ENCODE peak calls at places on chromosome X, in four cellular contexts. C is D341Med, A is G401, S is GM04503. Y is an unnamed sample.

GRCh38 chrX:154436597-154437397 is at the start of gene GDI1:
- DNase-seq in C (peak; percentile 90), A (no peak), S (no peak), Y (peak; percentile 62)

GRCh38 chrX:97158270-97158669 is 274.6 kb downstream of the RPA4 start:
- DNase-seq in C (no peak), A (no peak), S (no peak), Y (no peak)

GRCh38 chrX:111282141-111282540 is 11.9 kb upstream of the CAPN6 start:
- DNase-seq in C (no peak), A (no peak), S (no peak), Y (no peak)

GRCh38 chrX:30561191-30561590 is 16.4 kb downstream of the TASL start:
- DNase-seq in C (no peak), A (no peak), S (no peak), Y (peak; percentile 41)

GRCh38 chrX:96563663-96564062 is 121.0 kb upstream of the DIAPH2 start:
- DNase-seq in C (no peak), A (no peak), S (peak; percentile 47), Y (peak; percentile 81)

GRCh38 chrX:82528525-82528924 is 979.6 kb upstream of the POU3F4 start:
- DNase-seq in C (no peak), A (no peak), S (no peak), Y (no peak)

GRCh38 chrX:95330292-95330691 is 1354.3 kb upstream of the DIAPH2 start:
- DNase-seq in C (no peak), A (no peak), S (no peak), Y (no peak)

GRCh38 chrX:12360389-12360788 is 222.1 kb downstream of the FRMPD4 start:
- DNase-seq in C (no peak), A (no peak), S (no peak), Y (peak; percentile 6)